ENCODE peak calls at places on chromosomes 5 and 9, in ten cellular contexts. G, L, N, K, R, I, B, Y, A and D are unnamed samples.

GRCh38 chr5:77272206-77272605 is 61.7 kb downstream of the PDE8B start:
- DNase-seq in G (no peak), L (no peak), N (no peak), K (no peak), R (no peak), I (no peak), B (no peak), Y (no peak), A (no peak), D (no peak)

GRCh38 chr5:59583810-59584562 is 309.5 kb downstream of the PDE4D start:
- DNase-seq in G (no peak), L (no peak), N (no peak), K (no peak), R (no peak), I (no peak), B (no peak), Y (no peak), A (no peak), D (no peak)

GRCh38 chr5:147880461-147880860 is 1.9 kb downstream of the SCGB3A2 start:
- DNase-seq in G (no peak), L (no peak), N (no peak), K (no peak), R (no peak), I (no peak), B (no peak), Y (no peak), A (peak; percentile 55), D (no peak)

GRCh38 chr9:128412120-128412790 is 8.4 kb upstream of the CERCAM start:
- DNase-seq in G (peak; percentile 55), L (peak; percentile 77), N (peak; percentile 81), K (peak; percentile 91), R (no peak), I (peak; percentile 28), B (peak; percentile 44), Y (peak; percentile 98), A (peak; percentile 38), D (no peak)

GRCh38 chr9:133982971-133983720 is 9.0 kb downstream of the VAV2 start:
- DNase-seq in G (no peak), L (no peak), N (no peak), K (no peak), R (no peak), I (no peak), B (no peak), Y (peak; percentile 69), A (no peak), D (no peak)

GRCh38 chr5:173531863-173532262 is 84.6 kb downstream of the BOD1 start:
- DNase-seq in G (no peak), L (no peak), N (no peak), K (no peak), R (no peak), I (no peak), B (no peak), Y (no peak), A (no peak), D (no peak)

GRCh38 chr9:123234853-123235252 is 33.5 kb downstream of the STRBP start:
- DNase-seq in G (no peak), L (no peak), N (no peak), K (no peak), R (no peak), I (no peak), B (no peak), Y (no peak), A (no peak), D (no peak)

GRCh38 chr5:1443145-1443543 is 2.1 kb downstream of the SLC6A3 start:
- DNase-seq in G (no peak), L (no peak), N (no peak), K (no peak), R (no peak), I (no peak), B (no peak), Y (no peak), A (no peak), D (no peak)

GRCh38 chr5:114311943-114312342 is 49.9 kb upstream of the KCNN2 start:
- DNase-seq in G (no peak), L (no peak), N (no peak), K (no peak), R (no peak), I (no peak), B (no peak), Y (no peak), A (no peak), D (no peak)

GRCh38 chr5:7763621-7764072 is 87.3 kb downstream of the CFAP90 start:
- DNase-seq in G (no peak), L (peak; percentile 92), N (no peak), K (no peak), R (no peak), I (no peak), B (no peak), Y (no peak), A (no peak), D (no peak)

GRCh38 chr9:107147134-107147533 is 135.9 kb upstream of the RAD23B start:
- DNase-seq in G (no peak), L (no peak), N (no peak), K (no peak), R (no peak), I (no peak), B (no peak), Y (no peak), A (peak; percentile 91), D (no peak)

GRCh38 chr9:131227112-131228058 is 48.9 kb downstream of the FAM78A start:
- DNase-seq in G (no peak), L (peak; percentile 17), N (no peak), K (no peak), R (no peak), I (no peak), B (no peak), Y (no peak), A (no peak), D (no peak)

GRCh38 chr9:74282526-74283253 is 214.4 kb upstream of the RORB start:
- DNase-seq in G (no peak), L (no peak), N (no peak), K (no peak), R (no peak), I (no peak), B (no peak), Y (no peak), A (no peak), D (no peak)

GRCh38 chr9:72872718-72873117 is 80.1 kb downstream of the ALDH1A1 start:
- DNase-seq in G (no peak), L (no peak), N (no peak), K (no peak), R (no peak), I (no peak), B (no peak), Y (no peak), A (no peak), D (no peak)

GRCh38 chr5:124909734-124910133 is 163.3 kb upstream of the ZNF608 start:
- DNase-seq in G (no peak), L (no peak), N (no peak), K (no peak), R (no peak), I (no peak), B (no peak), Y (no peak), A (no peak), D (no peak)

GRCh38 chr5:83844320-83845068 is 123.8 kb upstream of the HAPLN1 start:
- DNase-seq in G (no peak), L (no peak), N (no peak), K (no peak), R (peak; percentile 11), I (no peak), B (no peak), Y (no peak), A (peak; percentile 3), D (no peak)

GRCh38 chr9:127498298-127498697 is 47.0 kb downstream of the LRSAM1 start:
- DNase-seq in G (no peak), L (no peak), N (no peak), K (no peak), R (no peak), I (no peak), B (no peak), Y (no peak), A (no peak), D (no peak)

GRCh38 chr9:134496413-134497282 is 145.0 kb upstream of the COL5A1 start:
- DNase-seq in G (no peak), L (no peak), N (no peak), K (no peak), R (no peak), I (peak; percentile 63), B (no peak), Y (no peak), A (no peak), D (no peak)

GRCh38 chr5:1508679-1509290 is 15.0 kb downstream of the LPCAT1 start:
- DNase-seq in G (no peak), L (no peak), N (peak; percentile 16), K (no peak), R (no peak), I (no peak), B (peak; percentile 1), Y (peak; percentile 6), A (no peak), D (no peak)

GRCh38 chr9:35333551-35333950 is 156.4 kb upstream of the RUSC2 start:
- DNase-seq in G (no peak), L (no peak), N (no peak), K (no peak), R (no peak), I (peak; percentile 79), B (no peak), Y (no peak), A (peak; percentile 43), D (no peak)

GRCh38 chr5:14071433-14071832 is 71.7 kb upstream of the TRIO start:
- DNase-seq in G (no peak), L (peak; percentile 11), N (no peak), K (no peak), R (no peak), I (no peak), B (no peak), Y (no peak), A (no peak), D (no peak)

GRCh38 chr9:127970401-127971313 is 10.1 kb downstream of the EEIG1 start:
- DNase-seq in G (no peak), L (no peak), N (peak; percentile 76), K (no peak), R (no peak), I (no peak), B (peak; percentile 58), Y (no peak), A (no peak), D (no peak)